ENCODE peak calls at places on chromosomes 6 and 20, in five cellular contexts. I is lung, U is endothelial cell of umbilical vein, L is GM06990, P is mammary epithelial cell. G is an unnamed sample. For H3K27me3, the result is how much of the 10 kb centered on the place peaks cover.

GRCh38 chr6:67679566-67680296 is 955.4 kb upstream of the ADGRB3 start:
- DNase-seq in P (no peak), I (no peak), U (no peak), L (no peak), G (no peak)

GRCh38 chr6:46648869-46649488 is 3.6 kb downstream of the CYP39A1 start:
- DNase-seq in I (no peak), L (no peak), P (peak), U (no peak), G (no peak)

GRCh38 chr6:89360415-89360999 is 8.0 kb upstream of the UBE2J1 start:
- DNase-seq in L (peak), I (no peak), P (peak), U (no peak), G (no peak)

GRCh38 chr6:137867685-137868509 is 838 bp downstream of the TNFAIP3 start:
- DNase-seq in U (peak), I (no peak), L (peak), P (peak), G (peak)

GRCh38 chr6:33812669-33813068 is 8.9 kb upstream of the MLN start:
- DNase-seq in P (peak), L (peak), U (peak), I (no peak), G (peak)

GRCh38 chr6:73286752-73287151 is 23.8 kb upstream of the KHDC1 start:
- DNase-seq in P (no peak), L (no peak), I (no peak), U (no peak), G (no peak)

GRCh38 chr6:151813858-151814257 is 6.4 kb downstream of the ESR1 start:
- DNase-seq in I (no peak), L (no peak), U (no peak), P (no peak), G (no peak)

GRCh38 chr6:160348552-160349441 is 619 bp downstream of the SLC22A3 start:
- DNase-seq in I (peak), L (no peak), U (no peak), P (peak), G (no peak)

GRCh38 chr6:106159531-106159940 is 73.4 kb downstream of the PRDM1 start:
- DNase-seq in I (no peak), U (no peak), L (no peak), P (peak), G (no peak)

GRCh38 chr20:25525857-25526256 is 59.5 kb downstream of the NINL start:
- DNase-seq in L (no peak), I (no peak), P (peak), U (no peak), G (no peak)

GRCh38 chr20:23143098-23143497 is 57.0 kb upstream of the CD93 start:
- DNase-seq in I (no peak), L (no peak), U (peak), P (peak), G (peak)

GRCh38 chr6:82458147-82458546 is 94.5 kb downstream of the TPBG start:
- DNase-seq in I (no peak), U (no peak), P (peak), L (no peak), G (no peak)

GRCh38 chr6:153553627-153554026 is 422.5 kb upstream of the RGS17 start:
- DNase-seq in U (no peak), P (peak), L (no peak), I (no peak), G (no peak)

GRCh38 chr6:56073315-56073714 is 174.1 kb downstream of the COL21A1 start:
- DNase-seq in I (no peak), P (no peak), U (no peak), L (no peak), G (no peak)

GRCh38 chr20:54092021-54092420 is 21.6 kb upstream of the BCAS1 start:
- DNase-seq in L (no peak), P (no peak), U (no peak), I (no peak), G (no peak)

GRCh38 chr6:86511962-86512361 is 425.4 kb upstream of the HTR1E start:
- DNase-seq in P (no peak), I (no peak), L (no peak), U (no peak), G (no peak)

GRCh38 chr20:1505361-1505760 is 14.1 kb upstream of the SIRPB2 start:
- DNase-seq in P (peak), I (no peak), L (no peak), U (no peak), G (no peak)

GRCh38 chr6:80185492-80185891 is 79.0 kb downstream of the BCKDHB start:
- DNase-seq in U (no peak), L (no peak), I (no peak), P (no peak), G (no peak)

GRCh38 chr6:54886932-54887584 is 40.5 kb downstream of the FAM83B start:
- DNase-seq in I (no peak), L (no peak), P (no peak), U (no peak), G (no peak)

DNA sequence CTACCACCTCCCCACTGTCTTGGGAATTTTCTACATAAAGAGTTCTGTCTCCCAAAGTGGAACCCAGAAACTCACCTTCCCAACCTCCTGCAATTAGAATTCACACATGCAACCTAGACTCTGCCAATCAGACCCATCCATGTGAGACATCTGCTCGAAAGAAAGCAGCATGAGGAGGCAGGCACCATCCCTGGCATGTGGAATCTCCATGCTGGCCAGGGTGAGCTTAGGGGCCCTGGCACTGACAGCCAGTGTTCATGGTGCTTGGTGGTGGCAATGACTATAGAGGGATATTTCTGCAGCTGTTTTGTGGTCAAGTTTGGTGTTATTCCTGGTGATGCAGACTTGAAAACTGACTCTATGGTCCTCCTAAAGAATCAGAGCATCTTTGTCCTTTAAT is 17.4 kb upstream of the FOXF2 start:
- DNase-seq in I (no peak), U (no peak), P (no peak), L (no peak), G (no peak)
- H3K27me3 ChIP-seq in I (under half), U (under half), P (under half), L (under half), G (under half)

GRCh38 chr20:64106435-64106961 is 867 bp downstream of the NPBWR2 start:
- DNase-seq in U (no peak), P (no peak), L (no peak), I (no peak), G (no peak)

GRCh38 chr20:64105846-64106434 is 1.4 kb downstream of the NPBWR2 start:
- DNase-seq in L (no peak), U (no peak), P (no peak), I (no peak), G (peak)

GRCh38 chr20:64102647-64103354 is 4.6 kb downstream of the NPBWR2 start:
- DNase-seq in I (no peak), P (no peak), L (no peak), U (no peak), G (no peak)

GRCh38 chr20:64103871-64104666 is 3.3 kb downstream of the NPBWR2 start:
- DNase-seq in P (no peak), L (no peak), I (no peak), U (no peak), G (no peak)

GRCh38 chr20:64104667-64105451 is 2.5 kb downstream of the NPBWR2 start:
- DNase-seq in L (no peak), I (no peak), P (no peak), U (no peak), G (no peak)
- H3K27me3 ChIP-seq in L (under half), I (under half), P (under half), U (under half), G (under half)

GRCh38 chr20:40688129-40689099 is 622 bp downstream of the MAFB start:
- DNase-seq in I (no peak), U (no peak), P (no peak), L (peak), G (no peak)
- H3K27me3 ChIP-seq in I (under half), U (half or more), P (under half), L (under half), G (under half)

DNA sequence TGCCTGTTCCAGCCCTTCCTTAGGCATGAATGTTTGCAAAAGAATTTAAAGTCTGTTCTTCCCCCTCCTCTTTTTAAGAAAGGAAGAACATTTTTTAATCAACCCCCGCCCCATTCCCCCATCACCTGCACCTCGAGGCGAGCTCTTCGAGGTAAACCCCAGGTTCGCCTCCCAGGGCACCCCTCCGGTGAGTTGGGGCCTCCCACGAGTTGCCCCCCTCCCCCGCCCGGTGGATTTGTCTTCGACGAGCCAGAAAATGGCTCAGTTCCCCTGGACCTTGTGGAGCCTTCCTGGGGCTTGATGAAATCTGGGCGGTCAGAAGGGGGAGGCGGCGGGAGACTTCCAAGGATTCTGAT is 256 bp upstream of the OVOL2 start:
- DNase-seq in U (no peak), I (no peak), P (no peak), L (no peak), G (no peak)
- H3K27me3 ChIP-seq in U (half or more), I (under half), P (under half), L (under half), G (under half)

DNA sequence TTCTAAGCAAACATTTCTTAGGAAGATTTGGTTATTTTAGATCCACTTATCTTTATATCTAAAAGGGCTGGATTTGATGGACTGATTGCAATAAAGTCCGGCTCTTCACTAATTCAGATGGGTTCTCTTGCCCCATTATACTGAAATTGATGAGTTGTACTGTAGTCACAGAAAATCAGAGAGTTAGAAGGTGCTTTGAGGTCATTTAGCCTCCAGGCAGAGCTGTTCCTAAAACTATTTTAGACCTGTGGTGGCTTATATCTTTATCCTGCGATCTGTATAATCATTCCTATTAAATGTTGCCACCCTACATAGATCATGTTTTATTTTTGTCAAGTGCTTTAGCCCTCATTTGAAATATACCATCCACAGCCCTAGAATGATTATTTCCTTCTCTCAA is 61.3 kb upstream of the ATXN1 start:
- DNase-seq in L (no peak), U (no peak), I (no peak), P (peak), G (no peak)
- H3K27me3 ChIP-seq in L (under half), U (under half), I (under half), P (under half), G (under half)

GRCh38 chr20:59603176-59603575 is 1.2 kb upstream of the PHACTR3 start:
- DNase-seq in P (no peak), I (no peak), U (no peak), L (no peak), G (no peak)
- H3K27me3 ChIP-seq in P (under half), I (under half), U (under half), L (under half), G (under half)

DNA sequence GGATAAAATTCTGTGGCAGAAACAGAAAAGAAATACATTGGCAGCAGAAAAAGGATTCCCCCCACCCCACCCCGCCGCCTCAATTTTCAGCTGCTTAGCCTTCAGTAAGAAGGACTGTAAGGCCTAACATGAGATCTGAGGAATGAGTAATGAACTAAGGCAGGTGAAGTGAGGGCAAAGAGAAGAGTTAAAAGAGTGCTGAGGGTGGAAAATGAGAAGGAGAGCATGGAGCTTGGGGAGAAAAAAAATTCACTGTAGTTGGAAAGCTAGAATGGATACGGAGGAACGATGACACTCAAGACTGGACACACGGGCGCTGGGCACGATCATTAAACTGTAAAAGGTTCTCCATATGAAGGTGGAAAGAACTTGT is 14.6 kb downstream of the POM121L2 start:
- DNase-seq in L (no peak), I (no peak), P (no peak), U (no peak), G (no peak)
- H3K27me3 ChIP-seq in L (under half), I (under half), P (under half), U (under half), G (half or more)

GRCh38 chr6:3249821-3250220 is 8.9 kb upstream of the PSMG4 start:
- DNase-seq in P (no peak), I (no peak), U (no peak), L (no peak), G (no peak)
- H3K27me3 ChIP-seq in P (under half), I (under half), U (under half), L (under half), G (under half)

DNA sequence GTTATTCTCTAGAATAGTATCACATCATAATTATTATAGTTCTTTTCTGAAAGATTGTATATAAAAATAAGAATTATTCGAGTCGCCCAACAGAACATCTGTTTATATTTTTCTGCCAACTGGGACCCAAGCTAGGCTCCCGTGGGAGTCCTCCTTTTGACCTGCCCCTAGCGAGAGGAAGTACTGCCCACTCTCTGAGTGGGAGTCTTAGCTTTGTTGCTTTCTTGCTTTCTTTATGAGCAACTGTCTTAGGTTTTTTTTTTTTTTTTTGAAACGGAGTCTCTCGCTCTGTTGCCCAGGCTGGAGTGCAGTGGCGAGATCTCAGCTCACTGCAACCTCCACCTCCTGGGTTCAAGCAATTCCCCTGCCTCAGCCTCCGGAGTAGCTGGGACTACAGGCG is 202.0 kb upstream of the ZNF184 start:
- DNase-seq in P (no peak), L (no peak), U (no peak), I (no peak), G (no peak)
- H3K27me3 ChIP-seq in P (under half), L (under half), U (under half), I (under half), G (under half)

GRCh38 chr20:45630366-45630765 is 718 bp downstream of the WFDC9 start:
- DNase-seq in L (no peak), P (peak), U (no peak), I (no peak), G (no peak)
- H3K27me3 ChIP-seq in L (under half), P (under half), U (under half), I (under half), G (under half)